ENCODE peak calls at places on chromosome 6, in seven cellular contexts. W is NT2/D1, K is Kasumi-1, B is HFF-Myc, L is progenitor cell of endocrine pancreas, R is fibroblast of mammary gland, N is head of caudate nucleus. Q is an unnamed sample.

GRCh38 chr6:106309766-106310373 is 15.7 kb downstream of the ATG5 start:
- DNase-seq in W (no peak), K (no peak), B (no peak), L (no peak), R (peak), N (no peak), Q (no peak)

GRCh38 chr6:134123666-134124208 is 71.3 kb upstream of the SLC2A12 start:
- DNase-seq in W (peak), K (peak), B (peak), L (no peak), R (peak), N (no peak), Q (no peak)

GRCh38 chr6:75762063-75762462 is 13.0 kb downstream of the MYO6 start:
- DNase-seq in W (no peak), K (no peak), B (no peak), L (no peak), R (no peak), N (no peak), Q (no peak)

GRCh38 chr6:3355358-3356055 is 96.8 kb downstream of the PSMG4 start:
- DNase-seq in W (no peak), K (no peak), B (no peak), L (no peak), R (no peak), N (no peak), Q (no peak)

GRCh38 chr6:132734694-132735236 is 20.9 kb upstream of the VNN1 start:
- DNase-seq in W (no peak), K (peak), B (no peak), L (no peak), R (peak), N (no peak), Q (no peak)

GRCh38 chr6:126040826-126041225 is 54.5 kb downstream of the TRMT11 start:
- DNase-seq in W (no peak), K (peak), B (peak), L (no peak), R (peak), N (no peak), Q (no peak)

GRCh38 chr6:132198040-132198439 is 203.2 kb downstream of the MOXD1 start:
- DNase-seq in W (no peak), K (no peak), B (no peak), L (no peak), R (peak), N (no peak), Q (no peak)

GRCh38 chr6:47278545-47278944 is 31.2 kb downstream of the TNFRSF21 start:
- DNase-seq in W (no peak), K (peak), B (peak), L (no peak), R (peak), N (no peak), Q (no peak)

GRCh38 chr6:52995913-52996685 is 1.0 kb upstream of the GSTA4 start:
- DNase-seq in W (peak), K (peak), B (peak), L (peak), R (peak), N (peak), Q (peak)

GRCh38 chr6:15926256-15926655 is 202.6 kb upstream of the MYLIP start:
- DNase-seq in W (no peak), K (no peak), B (no peak), L (no peak), R (no peak), N (no peak), Q (no peak)

GRCh38 chr6:18501313-18502013 is 114.3 kb downstream of the RNF144B start:
- DNase-seq in W (no peak), K (peak), B (no peak), L (no peak), R (peak), N (peak), Q (peak)

GRCh38 chr6:142356271-142356938 is 54.6 kb downstream of the ADGRG6 start:
- DNase-seq in W (no peak), K (no peak), B (no peak), L (no peak), R (peak), N (no peak), Q (no peak)

GRCh38 chr6:35757461-35758123 is 18.8 kb upstream of the CLPSL2 start:
- DNase-seq in W (no peak), K (peak), B (no peak), L (no peak), R (peak), N (peak), Q (no peak)

GRCh38 chr6:147949981-147950622 is 392.5 kb upstream of the SASH1 start:
- DNase-seq in W (no peak), K (no peak), B (no peak), L (no peak), R (no peak), N (no peak), Q (no peak)

GRCh38 chr6:31529329-31530150 is 778 bp downstream of the MCCD1 start:
- DNase-seq in W (no peak), K (no peak), B (no peak), L (no peak), R (no peak), N (no peak), Q (no peak)

GRCh38 chr6:37367557-37367956 is 13.8 kb downstream of the RNF8 start:
- DNase-seq in W (no peak), K (no peak), B (no peak), L (no peak), R (no peak), N (no peak), Q (no peak)

GRCh38 chr6:116145786-116146675 is 20.1 kb upstream of the COL10A1 start:
- DNase-seq in W (no peak), K (no peak), B (no peak), L (no peak), R (no peak), N (no peak), Q (no peak)

GRCh38 chr6:12845224-12846004 is 128.8 kb downstream of the PHACTR1 start:
- DNase-seq in W (no peak), K (no peak), B (no peak), L (no peak), R (no peak), N (no peak), Q (no peak)

GRCh38 chr6:38955876-38956275 is 92.7 kb upstream of the GLP1R start:
- DNase-seq in W (no peak), K (no peak), B (no peak), L (no peak), R (no peak), N (no peak), Q (peak)

GRCh38 chr6:151060096-151060741 is 179.5 kb upstream of the AKAP12 start:
- DNase-seq in W (no peak), K (no peak), B (peak), L (no peak), R (peak), N (no peak), Q (no peak)

GRCh38 chr6:147787407-147787806 is 278.9 kb downstream of the SAMD5 start:
- DNase-seq in W (no peak), K (peak), B (no peak), L (no peak), R (no peak), N (no peak), Q (no peak)

GRCh38 chr6:114404339-114404955 is 61.6 kb upstream of the HS3ST5 start:
- DNase-seq in W (no peak), K (no peak), B (no peak), L (no peak), R (no peak), N (no peak), Q (no peak)

GRCh38 chr6:16042751-16043150 is 86.1 kb upstream of the MYLIP start:
- DNase-seq in W (no peak), K (no peak), B (no peak), L (no peak), R (no peak), N (no peak), Q (no peak)

GRCh38 chr6:91678679-91679078 is 1091.8 kb upstream of the MAP3K7 start:
- DNase-seq in W (no peak), K (no peak), B (no peak), L (no peak), R (no peak), N (no peak), Q (no peak)

GRCh38 chr6:136511397-136511796 is 38.8 kb downstream of the MAP7 start:
- DNase-seq in W (no peak), K (no peak), B (no peak), L (no peak), R (no peak), N (peak), Q (no peak)